ENCODE peak calls at places on chromosomes 5 and 9, in nine cellular contexts. One of them, this sample, is unnamed.

GRCh38 chr5:37814699-37815098 is 25.1 kb downstream of the GDNF start:
- DNase-seq in A172: peak
- DNase-seq in NCI-H510A treated with DMSO at 0.1 percent for 48 hours: no peak
- DNase-seq in NCI-H1436: no peak
- DNase-seq in fibroblast of mammary gland: no peak
- DNase-seq in A549: no peak
- DNase-seq in CD8-positive, alpha-beta T cell: no peak
- DNase-seq in activated T-helper 1 cell treated with anti-CD3 and anti-CD28 coated beads, Interleukin-12 subunit alpha, Interleukin-12 subunit beta, Interleukin-2, Interleukin-4 antibody, amounts not matched to agents 30 ng/mL and 10 ng/mL and 1 ng/mL, durations not matched to agents 14 hours and 24 hours and 36 hours: no peak
- DNase-seq in stimulated activated CD4-positive, alpha-beta T cell treated with anti-CD3 and anti-CD28 coated beads, Interleukin-2, amount 100 ng/mL, for 48 hours: no peak
- DNase-seq in this sample: no peak

GRCh38 chr9:92726971-92727715 is 37.5 kb downstream of the BICD2 start:
- DNase-seq in A172: no peak
- DNase-seq in NCI-H510A treated with DMSO at 0.1 percent for 48 hours: peak
- DNase-seq in NCI-H1436: no peak
- DNase-seq in fibroblast of mammary gland: peak
- DNase-seq in A549: no peak
- DNase-seq in CD8-positive, alpha-beta T cell: no peak
- DNase-seq in activated T-helper 1 cell treated with anti-CD3 and anti-CD28 coated beads, Interleukin-12 subunit alpha, Interleukin-12 subunit beta, Interleukin-2, Interleukin-4 antibody, amounts not matched to agents 30 ng/mL and 10 ng/mL and 1 ng/mL, durations not matched to agents 14 hours and 24 hours and 36 hours: no peak
- DNase-seq in stimulated activated CD4-positive, alpha-beta T cell treated with anti-CD3 and anti-CD28 coated beads, Interleukin-2, amount 100 ng/mL, for 48 hours: no peak
- DNase-seq in this sample: no peak

GRCh38 chr5:55039843-55040242 is 15.8 kb downstream of the GZMK start:
- DNase-seq in A172: no peak
- DNase-seq in NCI-H510A treated with DMSO at 0.1 percent for 48 hours: no peak
- DNase-seq in NCI-H1436: no peak
- DNase-seq in fibroblast of mammary gland: peak
- DNase-seq in A549: no peak
- DNase-seq in CD8-positive, alpha-beta T cell: no peak
- DNase-seq in activated T-helper 1 cell treated with anti-CD3 and anti-CD28 coated beads, Interleukin-12 subunit alpha, Interleukin-12 subunit beta, Interleukin-2, Interleukin-4 antibody, amounts not matched to agents 30 ng/mL and 10 ng/mL and 1 ng/mL, durations not matched to agents 14 hours and 24 hours and 36 hours: no peak
- DNase-seq in stimulated activated CD4-positive, alpha-beta T cell treated with anti-CD3 and anti-CD28 coated beads, Interleukin-2, amount 100 ng/mL, for 48 hours: no peak
- DNase-seq in this sample: no peak

GRCh38 chr9:137307255-137308101 is 5.4 kb upstream of the NRARP start:
- DNase-seq in A172: no peak
- DNase-seq in NCI-H510A treated with DMSO at 0.1 percent for 48 hours: no peak
- DNase-seq in NCI-H1436: no peak
- DNase-seq in fibroblast of mammary gland: no peak
- DNase-seq in A549: no peak
- DNase-seq in CD8-positive, alpha-beta T cell: no peak
- DNase-seq in activated T-helper 1 cell treated with anti-CD3 and anti-CD28 coated beads, Interleukin-12 subunit alpha, Interleukin-12 subunit beta, Interleukin-2, Interleukin-4 antibody, amounts not matched to agents 30 ng/mL and 10 ng/mL and 1 ng/mL, durations not matched to agents 14 hours and 24 hours and 36 hours: no peak
- DNase-seq in stimulated activated CD4-positive, alpha-beta T cell treated with anti-CD3 and anti-CD28 coated beads, Interleukin-2, amount 100 ng/mL, for 48 hours: no peak
- DNase-seq in this sample: peak

GRCh38 chr9:96391021-96391765 is 7.7 kb upstream of the SLC35D2 start:
- DNase-seq in A172: no peak
- DNase-seq in NCI-H510A treated with DMSO at 0.1 percent for 48 hours: no peak
- DNase-seq in NCI-H1436: no peak
- DNase-seq in fibroblast of mammary gland: no peak
- DNase-seq in A549: no peak
- DNase-seq in CD8-positive, alpha-beta T cell: no peak
- DNase-seq in activated T-helper 1 cell treated with anti-CD3 and anti-CD28 coated beads, Interleukin-12 subunit alpha, Interleukin-12 subunit beta, Interleukin-2, Interleukin-4 antibody, amounts not matched to agents 30 ng/mL and 10 ng/mL and 1 ng/mL, durations not matched to agents 14 hours and 24 hours and 36 hours: no peak
- DNase-seq in stimulated activated CD4-positive, alpha-beta T cell treated with anti-CD3 and anti-CD28 coated beads, Interleukin-2, amount 100 ng/mL, for 48 hours: no peak
- DNase-seq in this sample: no peak

GRCh38 chr9:77291714-77292113 is 114.4 kb downstream of the VPS13A start:
- DNase-seq in A172: peak
- DNase-seq in NCI-H510A treated with DMSO at 0.1 percent for 48 hours: peak
- DNase-seq in NCI-H1436: no peak
- DNase-seq in fibroblast of mammary gland: peak
- DNase-seq in A549: peak
- DNase-seq in CD8-positive, alpha-beta T cell: no peak
- DNase-seq in activated T-helper 1 cell treated with anti-CD3 and anti-CD28 coated beads, Interleukin-12 subunit alpha, Interleukin-12 subunit beta, Interleukin-2, Interleukin-4 antibody, amounts not matched to agents 30 ng/mL and 10 ng/mL and 1 ng/mL, durations not matched to agents 14 hours and 24 hours and 36 hours: no peak
- DNase-seq in stimulated activated CD4-positive, alpha-beta T cell treated with anti-CD3 and anti-CD28 coated beads, Interleukin-2, amount 100 ng/mL, for 48 hours: no peak
- DNase-seq in this sample: no peak

GRCh38 chr9:126558051-126558665 is 55.6 kb upstream of the LMX1B start:
- DNase-seq in A172: peak
- DNase-seq in NCI-H510A treated with DMSO at 0.1 percent for 48 hours: peak
- DNase-seq in NCI-H1436: peak
- DNase-seq in fibroblast of mammary gland: peak
- DNase-seq in A549: peak
- DNase-seq in CD8-positive, alpha-beta T cell: peak
- DNase-seq in activated T-helper 1 cell treated with anti-CD3 and anti-CD28 coated beads, Interleukin-12 subunit alpha, Interleukin-12 subunit beta, Interleukin-2, Interleukin-4 antibody, amounts not matched to agents 30 ng/mL and 10 ng/mL and 1 ng/mL, durations not matched to agents 14 hours and 24 hours and 36 hours: peak
- DNase-seq in stimulated activated CD4-positive, alpha-beta T cell treated with anti-CD3 and anti-CD28 coated beads, Interleukin-2, amount 100 ng/mL, for 48 hours: peak
- DNase-seq in this sample: no peak

GRCh38 chr9:97981828-97982164 is 1.3 kb upstream of the ANP32B start:
- DNase-seq in A172: no peak
- DNase-seq in NCI-H510A treated with DMSO at 0.1 percent for 48 hours: no peak
- DNase-seq in NCI-H1436: no peak
- DNase-seq in fibroblast of mammary gland: peak
- DNase-seq in A549: no peak
- DNase-seq in CD8-positive, alpha-beta T cell: no peak
- DNase-seq in activated T-helper 1 cell treated with anti-CD3 and anti-CD28 coated beads, Interleukin-12 subunit alpha, Interleukin-12 subunit beta, Interleukin-2, Interleukin-4 antibody, amounts not matched to agents 30 ng/mL and 10 ng/mL and 1 ng/mL, durations not matched to agents 14 hours and 24 hours and 36 hours: no peak
- DNase-seq in stimulated activated CD4-positive, alpha-beta T cell treated with anti-CD3 and anti-CD28 coated beads, Interleukin-2, amount 100 ng/mL, for 48 hours: no peak
- DNase-seq in this sample: no peak

GRCh38 chr9:117734523-117735314 is 30.5 kb downstream of the TLR4 start:
- DNase-seq in A172: peak
- DNase-seq in NCI-H510A treated with DMSO at 0.1 percent for 48 hours: no peak
- DNase-seq in NCI-H1436: no peak
- DNase-seq in fibroblast of mammary gland: peak
- DNase-seq in A549: no peak
- DNase-seq in CD8-positive, alpha-beta T cell: no peak
- DNase-seq in activated T-helper 1 cell treated with anti-CD3 and anti-CD28 coated beads, Interleukin-12 subunit alpha, Interleukin-12 subunit beta, Interleukin-2, Interleukin-4 antibody, amounts not matched to agents 30 ng/mL and 10 ng/mL and 1 ng/mL, durations not matched to agents 14 hours and 24 hours and 36 hours: no peak
- DNase-seq in stimulated activated CD4-positive, alpha-beta T cell treated with anti-CD3 and anti-CD28 coated beads, Interleukin-2, amount 100 ng/mL, for 48 hours: no peak
- DNase-seq in this sample: no peak

GRCh38 chr5:80189201-80189600 is 66.6 kb downstream of the SERINC5 start:
- DNase-seq in A172: no peak
- DNase-seq in NCI-H510A treated with DMSO at 0.1 percent for 48 hours: no peak
- DNase-seq in NCI-H1436: no peak
- DNase-seq in fibroblast of mammary gland: no peak
- DNase-seq in A549: no peak
- DNase-seq in CD8-positive, alpha-beta T cell: no peak
- DNase-seq in activated T-helper 1 cell treated with anti-CD3 and anti-CD28 coated beads, Interleukin-12 subunit alpha, Interleukin-12 subunit beta, Interleukin-2, Interleukin-4 antibody, amounts not matched to agents 30 ng/mL and 10 ng/mL and 1 ng/mL, durations not matched to agents 14 hours and 24 hours and 36 hours: no peak
- DNase-seq in stimulated activated CD4-positive, alpha-beta T cell treated with anti-CD3 and anti-CD28 coated beads, Interleukin-2, amount 100 ng/mL, for 48 hours: no peak
- DNase-seq in this sample: no peak

GRCh38 chr5:135130526-135131215 is 96.6 kb upstream of the PITX1 start:
- DNase-seq in A172: no peak
- DNase-seq in NCI-H510A treated with DMSO at 0.1 percent for 48 hours: no peak
- DNase-seq in NCI-H1436: no peak
- DNase-seq in fibroblast of mammary gland: peak
- DNase-seq in A549: no peak
- DNase-seq in CD8-positive, alpha-beta T cell: no peak
- DNase-seq in activated T-helper 1 cell treated with anti-CD3 and anti-CD28 coated beads, Interleukin-12 subunit alpha, Interleukin-12 subunit beta, Interleukin-2, Interleukin-4 antibody, amounts not matched to agents 30 ng/mL and 10 ng/mL and 1 ng/mL, durations not matched to agents 14 hours and 24 hours and 36 hours: no peak
- DNase-seq in stimulated activated CD4-positive, alpha-beta T cell treated with anti-CD3 and anti-CD28 coated beads, Interleukin-2, amount 100 ng/mL, for 48 hours: no peak
- DNase-seq in this sample: no peak

This sample was measured in GDM1.